ENCODE peak calls at places on chromosomes 6 and 20, in ten cellular contexts. T is NCI-H460, Y is putamen, L is occipital lobe, W is endothelial cell, R is SW480, S is T-helper 9 cell, M is neuronal stem cell, J is amygdala, U is hippocampal formation. O is an unnamed sample.

GRCh38 chr20:2755451-2756055 is 44.9 kb downstream of the CPXM1 start:
- DNase-seq in R (no peak), Y (no peak), U (no peak), T (no peak), S (no peak), L (no peak), W (no peak), J (no peak), M (no peak), O (no peak)

GRCh38 chr6:73152998-73153757 is 72.1 kb downstream of the KHDC1L start:
- DNase-seq in J (no peak), R (no peak), L (no peak), W (no peak), S (no peak), U (no peak), Y (no peak), M (no peak), T (no peak), O (no peak)

GRCh38 chr6:27139753-27140522 is 107.6 kb upstream of the PRSS16 start:
- DNase-seq in Y (no peak), L (no peak), J (no peak), T (no peak), R (peak; percentile 67), M (no peak), U (no peak), S (no peak), W (peak; percentile 9), O (no peak)

GRCh38 chr6:169406034-169406433 is 152.4 kb upstream of the THBS2 start:
- DNase-seq in Y (no peak), R (no peak), T (no peak), L (no peak), U (no peak), S (no peak), J (no peak), W (no peak), M (no peak), O (no peak)

GRCh38 chr20:51634257-51634656 is 91.7 kb upstream of the NFATC2 start:
- DNase-seq in Y (no peak), M (no peak), T (no peak), J (no peak), L (no peak), U (no peak), R (no peak), W (no peak), S (no peak), O (no peak)

GRCh38 chr6:135555550-135555949 is 58.0 kb upstream of the AHI1 start:
- DNase-seq in U (no peak), R (no peak), Y (no peak), L (no peak), J (no peak), M (no peak), T (no peak), S (no peak), W (no peak), O (no peak)

GRCh38 chr20:21214431-21214830 is 88.5 kb downstream of the KIZ start:
- DNase-seq in J (no peak), W (no peak), M (no peak), S (no peak), Y (no peak), R (peak; percentile 23), T (no peak), L (no peak), U (no peak), O (no peak)

GRCh38 chr6:145865595-145865994 is 51.0 kb upstream of the FBXO30 start:
- DNase-seq in J (no peak), W (no peak), Y (no peak), R (no peak), S (no peak), U (no peak), M (no peak), L (no peak), T (no peak), O (no peak)

GRCh38 chr6:34213772-34214171 is 22.9 kb upstream of the HMGA1 start:
- DNase-seq in J (no peak), S (no peak), Y (no peak), T (no peak), W (no peak), M (no peak), U (no peak), L (no peak), R (no peak), O (no peak)

GRCh38 chr6:132611616-132612015 is 12.5 kb downstream of the TAAR2 start:
- DNase-seq in M (no peak), Y (no peak), S (no peak), L (no peak), J (no peak), U (no peak), W (no peak), T (no peak), R (no peak), O (no peak)

GRCh38 chr20:39822667-39823066 is 860.5 kb downstream of the DHX35 start:
- DNase-seq in U (no peak), W (no peak), J (no peak), Y (no peak), M (no peak), S (no peak), R (peak; percentile 81), L (no peak), T (no peak), O (no peak)

GRCh38 chr6:120826253-120826652 is 508.0 kb downstream of the TBC1D32 start:
- DNase-seq in U (no peak), S (no peak), T (peak; percentile 17), J (no peak), L (no peak), Y (no peak), M (peak; percentile 26), W (peak; percentile 69), R (peak; percentile 4), O (no peak)

GRCh38 chr6:31878761-31879542 is at the start of gene SLC44A4:
- DNase-seq in R (no peak), Y (no peak), J (no peak), M (no peak), S (no peak), W (no peak), U (no peak), T (no peak), L (no peak), O (no peak)

GRCh38 chr20:53738945-53739798 is 145.5 kb upstream of the ZNF217 start:
- DNase-seq in J (no peak), M (no peak), S (no peak), W (no peak), Y (no peak), R (peak; percentile 59), T (no peak), L (no peak), U (no peak), O (peak; percentile 15)

GRCh38 chr6:46138281-46138680 is 8.5 kb downstream of the ENPP4 start:
- DNase-seq in L (no peak), U (no peak), J (no peak), W (no peak), R (no peak), S (no peak), M (no peak), T (no peak), Y (no peak), O (no peak)

GRCh38 chr6:159102373-159103160 is 57.8 kb upstream of the TAGAP start:
- DNase-seq in U (no peak), J (no peak), R (no peak), T (no peak), W (no peak), L (no peak), S (no peak), M (no peak), Y (no peak), O (no peak)

GRCh38 chr6:40330301-40330721 is 256.9 kb downstream of the LRFN2 start:
- DNase-seq in S (no peak), M (no peak), R (no peak), T (no peak), J (no peak), L (no peak), U (no peak), Y (no peak), W (no peak), O (no peak)

GRCh38 chr20:18263723-18264122 is 24.6 kb upstream of the ZNF133 start:
- DNase-seq in J (no peak), T (no peak), U (no peak), M (no peak), R (no peak), W (no peak), L (no peak), Y (no peak), S (no peak), O (no peak)

GRCh38 chr6:130666796-130667195 is 160.4 kb upstream of the SMLR1 start:
- DNase-seq in W (no peak), R (no peak), J (no peak), Y (no peak), S (no peak), L (no peak), T (no peak), U (no peak), M (no peak), O (no peak)

GRCh38 chr6:26158581-26159416 is 71.6 kb downstream of the HFE start:
- DNase-seq in J (no peak), W (peak; percentile 36), U (no peak), Y (peak; percentile 60), R (peak; percentile 50), M (no peak), S (peak; percentile 48), T (no peak), L (no peak), O (peak; percentile 58)

GRCh38 chr6:24856954-24857670 is 58.4 kb upstream of the ARMH2 start:
- DNase-seq in S (no peak), J (no peak), Y (no peak), T (no peak), U (no peak), M (no peak), L (peak; percentile 21), R (no peak), W (no peak), O (no peak)

GRCh38 chr20:17912916-17913315 is 55.7 kb downstream of the SNX5 start:
- DNase-seq in L (no peak), J (no peak), M (no peak), R (no peak), W (no peak), T (no peak), U (no peak), S (no peak), Y (no peak), O (no peak)

GRCh38 chr20:19492937-19493336 is 265.1 kb upstream of the RIN2 start:
- DNase-seq in S (no peak), L (no peak), R (no peak), M (peak; percentile 20), J (no peak), W (no peak), Y (no peak), T (no peak), U (no peak), O (no peak)

GRCh38 chr20:44406572-44407100 is 51.1 kb downstream of the HNF4A start:
- DNase-seq in U (no peak), T (no peak), R (peak; percentile 41), Y (no peak), L (no peak), W (no peak), S (no peak), M (no peak), J (no peak), O (no peak)